ENCODE peak calls at places on chromosomes 4 and X, in nine cellular contexts. K is omental fat pad, V is COR-L47, S is right lobe of liver, P is NCI-H2029, J is mesothelial cell of epicardium, H is AG04450, B is WTC11, O is mesendoderm. C is an unnamed sample.

GRCh38 chr4:173217075-173217474 is 48.5 kb downstream of the GALNT7 start:
- DNase-seq in K (no peak), V (no peak), S (no peak), P (no peak), J (no peak), H (no peak), B (no peak), O (no peak), C (no peak)

GRCh38 chr4:55409468-55410171 is 13.9 kb downstream of the TMEM165 start:
- DNase-seq in K (no peak), V (no peak), S (no peak), P (no peak), J (no peak), H (no peak), B (peak), O (peak), C (no peak)

GRCh38 chr4:6230827-6231662 is 30.7 kb upstream of the JAKMIP1 start:
- DNase-seq in K (no peak), V (no peak), S (peak), P (no peak), J (peak), H (no peak), B (no peak), O (no peak), C (no peak)

GRCh38 chr4:65521666-65522065 is 148.6 kb downstream of the EPHA5 start:
- DNase-seq in K (no peak), V (no peak), S (no peak), P (no peak), J (no peak), H (no peak), B (no peak), O (no peak), C (no peak)

GRCh38 chrX:63250253-63250868 is 100.8 kb downstream of the SPIN4 start:
- DNase-seq in K (no peak), V (no peak), S (no peak), P (no peak), J (no peak), H (peak), B (peak), O (peak), C (no peak)

GRCh38 chr4:85370400-85371032 is 104.4 kb upstream of the ARHGAP24 start:
- DNase-seq in K (no peak), V (peak), S (no peak), P (peak), J (no peak), H (no peak), B (peak), O (peak), C (peak)

GRCh38 chr4:76458829-76459228 is 23.8 kb downstream of the SHROOM3 start:
- DNase-seq in K (no peak), V (no peak), S (no peak), P (no peak), J (no peak), H (no peak), B (peak), O (peak), C (peak)

GRCh38 chrX:73401591-73402266 is 45.1 kb upstream of the CDX4 start:
- DNase-seq in K (no peak), V (no peak), S (no peak), P (no peak), J (no peak), H (no peak), B (peak), O (peak), C (peak)

GRCh38 chr4:139922625-139923024 is 231.4 kb downstream of the MAML3 start:
- DNase-seq in K (no peak), V (peak), S (peak), P (peak), J (no peak), H (no peak), B (no peak), O (no peak), C (no peak)

GRCh38 chr4:46648088-46648744 is 258.3 kb upstream of the GABRA2 start:
- DNase-seq in K (no peak), V (peak), S (no peak), P (peak), J (no peak), H (peak), B (peak), O (peak), C (no peak)

GRCh38 chr4:11765849-11766453 is 337.3 kb upstream of the HS3ST1 start:
- DNase-seq in K (no peak), V (peak), S (no peak), P (peak), J (no peak), H (no peak), B (peak), O (peak), C (peak)

GRCh38 chr4:124940387-124940786 is 227.9 kb upstream of the ANKRD50 start:
- DNase-seq in K (no peak), V (no peak), S (no peak), P (no peak), J (no peak), H (peak), B (no peak), O (peak), C (no peak)

GRCh38 chrX:152641996-152642395 is 4.3 kb downstream of the GABRQ start:
- DNase-seq in K (no peak), V (no peak), S (no peak), P (no peak), J (no peak), H (no peak), B (peak), O (peak), C (no peak)

C was measured in NCI-H1417.